ENCODE peak calls at places on chromosome 14, in eight cellular contexts. Z, E, X, A, G, P, L and Y are unnamed samples.

GRCh38 chr14:76955575-76956252 is 72.8 kb downstream of the IRF2BPL start:
- DNase-seq in Z (peak), G (peak), P (peak), L (peak), E (peak), A (peak), X (no peak), Y (no peak)

GRCh38 chr14:44657688-44658388 is 150.8 kb upstream of the FSCB start:
- DNase-seq in X (no peak), G (peak), Z (no peak), L (no peak), A (peak), E (no peak), P (peak), Y (no peak)

GRCh38 chr14:40221428-40221827 is 789.2 kb upstream of the FBXO33 start:
- DNase-seq in G (no peak), L (no peak), P (no peak), A (peak), Z (no peak), X (no peak), E (no peak), Y (no peak)

GRCh38 chr14:89241934-89242670 is 174.9 kb downstream of the FOXN3 start:
- DNase-seq in P (peak), A (peak), E (no peak), Z (no peak), L (no peak), X (no peak), G (no peak), Y (no peak)

GRCh38 chr14:73392329-73393257 is 65.8 kb downstream of the NUMB start:
- DNase-seq in L (no peak), X (no peak), G (no peak), P (no peak), E (no peak), Z (no peak), A (no peak), Y (no peak)

GRCh38 chr14:76086636-76087035 is 65.1 kb upstream of the GPATCH2L start:
- DNase-seq in L (no peak), E (no peak), X (no peak), P (no peak), A (no peak), Z (no peak), G (no peak), Y (no peak)

GRCh38 chr14:76957224-76957881 is 71.2 kb downstream of the IRF2BPL start:
- DNase-seq in G (no peak), Z (no peak), P (no peak), L (no peak), A (no peak), E (no peak), X (no peak), Y (no peak)

GRCh38 chr14:99035268-99035667 is 236.7 kb downstream of the BCL11B start:
- DNase-seq in G (no peak), Z (peak), E (peak), X (no peak), P (peak), L (no peak), A (no peak), Y (peak)

GRCh38 chr14:58401587-58401986 is 5.9 kb downstream of the TOMM20L start:
- DNase-seq in L (peak), P (no peak), A (peak), Z (no peak), G (peak), E (no peak), X (no peak), Y (no peak)

GRCh38 chr14:72543325-72543724 is 350.6 kb downstream of the DPF3 start:
- DNase-seq in Z (no peak), E (no peak), L (no peak), P (no peak), X (no peak), A (no peak), G (no peak), Y (no peak)

GRCh38 chr14:50726372-50727107 is 58.4 kb upstream of the SAV1 start:
- DNase-seq in X (peak), Z (no peak), P (peak), A (peak), E (no peak), L (no peak), G (no peak), Y (no peak)

DNA sequence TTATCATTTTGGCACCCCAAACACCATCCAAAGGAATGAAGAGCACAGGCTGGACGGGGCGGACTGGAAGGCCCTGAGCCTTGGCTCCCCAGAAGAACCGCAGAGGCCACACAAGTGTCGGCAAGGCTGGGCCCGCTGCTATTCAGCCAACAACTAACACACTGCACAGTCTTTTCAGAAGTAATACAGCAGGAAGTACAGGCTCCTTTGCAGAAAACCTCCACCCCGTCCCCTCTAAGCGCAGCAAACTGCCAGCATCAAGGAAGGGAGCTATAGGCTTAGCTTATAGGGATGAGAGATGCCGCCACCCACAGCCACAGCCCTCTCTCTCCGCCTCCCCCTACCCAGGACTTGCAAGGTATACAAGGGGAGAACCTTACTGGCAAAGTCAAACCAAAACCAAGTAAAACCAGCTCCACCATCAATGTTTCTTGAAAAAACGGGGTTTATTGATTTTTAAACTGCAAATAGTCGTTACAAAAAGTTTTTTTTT is 5.6 kb downstream of the ZFP36L1 start:
- DNase-seq in P (peak), L (no peak), E (no peak), A (no peak), Z (no peak), X (no peak), G (peak), Y (peak)
- H3K4me3 ChIP-seq in P (peak), L (no peak), E (peak), A (no peak), Z (peak), X (peak), G (peak), Y (no peak)

GRCh38 chr14:79567306-79567705 is 644.0 kb downstream of the DIO2 start:
- DNase-seq in A (no peak), P (no peak), E (no peak), L (no peak), Z (no peak), X (no peak), G (no peak), Y (no peak)
- TF ChIP-seq CTCF in A (no peak), P (no peak), E (no peak), L (no peak), Z (no peak), X (no peak), G (no peak), Y (no peak)

DNA sequence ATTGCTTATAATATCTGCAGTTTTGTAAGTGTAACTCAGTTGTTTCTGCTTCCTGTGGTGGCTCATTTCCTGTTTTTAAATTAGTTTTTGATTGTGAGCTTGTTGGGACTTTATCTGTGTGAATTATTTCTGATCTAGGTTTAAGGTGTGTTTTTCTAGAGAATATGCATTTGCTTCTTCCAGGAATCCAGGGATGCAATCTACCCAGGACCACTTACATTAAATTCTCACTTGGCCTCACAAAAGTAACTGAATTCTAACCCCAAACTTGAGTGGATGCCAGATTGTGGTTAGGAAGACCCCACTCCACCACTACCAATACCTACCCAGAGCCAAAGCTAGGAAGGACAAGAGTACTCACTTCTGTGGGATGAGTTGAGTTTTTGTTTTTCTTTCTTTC is 11.9 kb downstream of the STYX start:
- DNase-seq in X (no peak), P (no peak), Z (no peak), A (no peak), E (no peak), G (no peak), L (peak), Y (no peak)
- H3K4me3 ChIP-seq in X (no peak), P (no peak), Z (no peak), A (no peak), E (no peak), G (no peak), L (peak), Y (no peak)

GRCh38 chr14:93686313-93686712 is 102.0 kb downstream of the PRIMA1 start:
- DNase-seq in L (no peak), A (peak), P (no peak), G (no peak), Z (no peak), E (no peak), X (no peak), Y (no peak)

GRCh38 chr14:93688794-93689193 is 99.5 kb downstream of the PRIMA1 start:
- DNase-seq in G (no peak), L (no peak), X (no peak), A (no peak), P (no peak), Z (no peak), E (no peak), Y (no peak)

GRCh38 chr14:93693914-93694313 is 94.4 kb downstream of the PRIMA1 start:
- DNase-seq in G (no peak), A (no peak), P (no peak), Z (no peak), X (no peak), L (no peak), E (no peak), Y (no peak)

GRCh38 chr14:93688239-93688666 is 100.0 kb downstream of the PRIMA1 start:
- DNase-seq in P (no peak), L (no peak), E (no peak), A (no peak), X (no peak), G (no peak), Z (no peak), Y (no peak)

DNA sequence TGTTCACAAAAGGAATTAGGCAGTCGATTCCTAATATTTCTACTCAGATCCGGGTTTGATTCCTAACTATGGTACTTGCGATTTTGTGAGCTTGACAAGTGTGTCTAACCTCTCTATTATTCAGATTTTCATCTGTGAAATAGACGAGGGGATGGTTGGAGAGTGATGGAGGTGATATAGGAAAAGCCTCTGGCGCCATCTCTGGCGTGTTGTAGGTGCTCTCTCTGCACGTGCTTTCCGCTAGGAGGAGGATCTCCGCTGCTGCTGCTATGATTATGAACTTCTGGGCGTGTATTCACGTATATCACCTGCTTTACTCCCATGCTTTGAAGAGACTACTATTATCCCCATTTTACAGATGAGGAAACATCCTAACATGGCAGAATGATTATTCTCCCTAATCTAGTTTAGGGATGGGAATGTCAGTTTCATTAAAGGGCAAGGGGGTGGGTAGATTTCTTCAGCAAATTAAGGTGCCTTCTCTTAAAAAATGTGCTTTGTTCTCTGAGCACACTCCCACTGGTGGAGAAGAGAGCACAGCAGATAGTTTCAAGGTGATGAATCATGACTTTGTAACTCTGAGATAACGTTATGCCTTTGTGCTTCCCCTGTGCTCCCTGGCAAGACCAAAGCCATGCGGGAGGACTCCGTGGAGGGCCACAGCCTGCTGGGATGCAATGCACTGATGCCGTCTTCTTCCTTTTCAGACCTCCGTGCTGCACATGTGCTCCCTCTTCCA is 97.1 kb downstream of the PRIMA1 start:
- DNase-seq in L (no peak), P (no peak), A (no peak), G (no peak), Z (no peak), E (no peak), X (no peak), Y (no peak)
- TF ChIP-seq CTCF in L (peak), P (no peak), A (peak), G (no peak), Z (no peak), E (no peak), X (no peak), Y (no peak)

DNA sequence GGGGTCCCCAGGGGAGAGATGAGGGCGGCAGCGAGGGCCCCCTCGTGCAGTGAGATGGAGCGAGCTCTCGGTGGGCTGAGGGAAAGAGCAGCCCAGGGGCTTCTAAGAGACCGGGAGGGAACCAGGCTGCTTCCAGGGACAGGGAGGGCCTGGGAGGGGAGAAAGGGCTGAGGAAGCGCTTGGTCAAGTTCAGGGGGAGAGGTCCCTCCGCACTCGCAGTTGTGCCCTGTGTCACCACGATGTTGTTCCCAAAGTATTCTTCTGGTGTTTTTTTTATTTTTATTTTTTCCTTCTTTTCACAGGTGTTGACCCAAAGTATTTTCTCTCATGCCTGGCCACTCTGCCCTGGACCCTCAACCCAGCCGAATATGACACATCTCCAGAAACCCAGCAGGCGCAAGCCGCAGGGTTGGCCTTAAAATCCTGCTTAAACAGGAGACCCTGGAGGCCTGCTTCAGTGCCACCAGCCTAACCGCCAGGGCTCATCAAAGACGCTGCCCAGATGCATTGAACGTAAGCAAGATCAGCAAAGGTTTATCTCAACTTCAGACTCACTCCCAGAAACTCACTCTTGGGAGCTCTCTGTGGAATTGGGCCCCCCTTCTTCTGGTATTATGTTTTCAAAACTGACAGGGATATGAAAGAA is 16.2 kb downstream of the TNFAIP2 start:
- DNase-seq in L (no peak), Z (no peak), P (no peak), A (no peak), G (no peak), E (no peak), X (no peak), Y (no peak)
- H3K4me3 ChIP-seq in L (no peak), Z (peak), P (no peak), A (no peak), G (no peak), E (peak), X (no peak), Y (no peak)

GRCh38 chr14:106277503-106277902 is 751.1 kb downstream of the TMEM121 start:
- DNase-seq in Z (no peak), G (no peak), E (no peak), X (no peak), P (no peak), A (no peak), L (peak), Y (peak)
- TF ChIP-seq CTCF in Z (no peak), G (peak), E (no peak), X (no peak), P (no peak), A (peak), L (peak), Y (peak)

GRCh38 chr14:104752735-104753527 is at the start of gene SIVA1:
- DNase-seq in E (peak), X (peak), L (peak), G (peak), Z (peak), P (peak), A (peak), Y (peak)

GRCh38 chr14:104749958-104750529 is 2.9 kb upstream of the SIVA1 start:
- DNase-seq in A (peak), Z (no peak), P (peak), L (no peak), G (no peak), E (no peak), X (no peak), Y (peak)

GRCh38 chr14:104750658-104751057 is 2.3 kb upstream of the SIVA1 start:
- DNase-seq in E (no peak), X (no peak), L (peak), A (peak), Z (no peak), G (peak), P (no peak), Y (no peak)

GRCh38 chr14:104752338-104752734 is 611 bp upstream of the SIVA1 start:
- DNase-seq in G (no peak), A (no peak), E (no peak), Z (no peak), L (no peak), P (no peak), X (no peak), Y (peak)

DNA sequence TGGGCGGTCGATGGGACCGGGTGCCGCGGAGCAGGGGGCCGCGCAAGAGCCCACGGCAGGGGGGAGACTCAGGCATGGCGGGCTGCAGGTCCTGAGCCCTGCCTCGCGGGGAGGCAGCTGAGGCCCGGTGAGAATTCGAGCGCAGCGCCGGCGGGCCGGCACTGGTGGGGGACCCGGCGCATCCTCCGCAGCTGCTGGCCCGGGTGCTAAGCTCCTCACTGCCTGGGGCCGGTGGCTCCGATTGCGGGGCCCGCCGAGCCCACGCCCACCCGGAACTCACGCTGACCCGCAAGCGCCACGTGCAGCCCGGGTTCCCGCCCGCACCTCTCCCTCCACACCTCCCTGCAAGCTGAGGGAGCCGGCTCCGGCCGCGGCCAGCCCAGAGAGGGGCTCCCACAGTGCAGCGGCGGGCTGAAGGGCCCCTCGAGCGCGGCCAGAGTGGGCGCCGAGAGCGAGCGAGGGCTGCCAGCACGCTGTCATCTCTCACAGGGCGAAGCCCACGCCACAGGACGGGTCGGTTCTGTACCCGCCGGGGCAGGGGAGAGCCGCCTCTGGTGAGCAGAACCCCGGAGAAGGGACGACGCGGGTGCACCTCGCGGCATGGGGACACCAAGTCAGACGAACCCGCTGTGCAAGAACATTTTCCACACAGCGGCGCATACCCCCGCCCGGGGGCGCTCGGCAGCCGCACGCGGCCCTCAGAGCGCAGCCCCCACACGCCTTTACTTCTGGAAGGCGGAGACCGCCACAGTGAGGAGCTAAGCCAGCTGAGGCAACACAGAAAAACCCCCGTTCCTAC is 1.2 kb upstream of the SIVA1 start:
- DNase-seq in L (no peak), A (no peak), G (no peak), Z (no peak), P (no peak), E (no peak), X (no peak), Y (no peak)
- H3K4me3 ChIP-seq in L (peak), A (peak), G (peak), Z (peak), P (peak), E (peak), X (peak), Y (no peak)

GRCh38 chr14:69711471-69712216 is 55.3 kb upstream of the SRSF5 start:
- DNase-seq in A (no peak), X (no peak), Z (peak), G (no peak), P (no peak), E (peak), L (no peak), Y (no peak)

GRCh38 chr14:69711065-69711464 is 55.9 kb upstream of the SRSF5 start:
- DNase-seq in A (no peak), L (no peak), X (no peak), Z (peak), E (peak), P (peak), G (no peak), Y (peak)

GRCh38 chr14:69708049-69708448 is 58.9 kb upstream of the SRSF5 start:
- DNase-seq in L (peak), A (no peak), G (no peak), E (no peak), X (no peak), Z (no peak), P (no peak), Y (no peak)

GRCh38 chr14:69710378-69710777 is 56.6 kb upstream of the SRSF5 start:
- DNase-seq in P (no peak), G (no peak), A (no peak), L (no peak), X (no peak), E (no peak), Z (no peak), Y (no peak)

GRCh38 chr14:69708586-69709169 is 58.3 kb upstream of the SRSF5 start:
- DNase-seq in P (peak), Z (no peak), E (no peak), X (no peak), G (peak), A (peak), L (peak), Y (no peak)
- TF ChIP-seq CTCF in P (peak), Z (no peak), E (no peak), X (peak), G (peak), A (peak), L (peak), Y (no peak)

DNA sequence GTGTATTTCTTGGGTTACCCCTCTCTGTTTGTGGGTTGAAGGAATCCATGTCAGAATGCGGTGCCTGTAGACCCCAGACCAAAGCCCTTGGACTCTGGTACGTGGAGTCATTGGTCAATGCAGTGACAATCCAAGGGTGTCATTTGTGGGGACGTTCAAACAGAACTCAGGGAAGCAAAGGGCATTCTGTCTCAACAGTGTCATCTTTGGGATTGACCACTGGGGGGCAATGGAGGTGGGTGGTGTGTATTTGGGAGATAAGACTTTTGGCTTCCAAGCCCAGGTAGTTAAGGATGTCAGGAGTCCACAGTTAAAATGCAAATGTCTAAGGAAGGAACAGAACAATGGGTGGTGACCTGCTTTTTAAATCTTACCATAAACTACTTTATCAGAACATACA is 54.6 kb upstream of the CCDC175 start:
- DNase-seq in A (peak), G (peak), Z (no peak), X (no peak), E (no peak), P (peak), L (peak), Y (no peak)
- H3K4me3 ChIP-seq in A (no peak), G (no peak), Z (no peak), X (no peak), E (no peak), P (no peak), L (no peak), Y (no peak)